ENCODE peak calls at places on chromosome 10, in four cellular contexts. E, I, G and K are unnamed samples.
A peak's percentile ranks its signal among the peaks of the same experiment; 100 is the strongest.

GRCh38 chr10:4354382-4354812 is 471.6 kb upstream of the AKR1E2 start:
- DNase-seq in E (peak; percentile 76), I (no peak), G (no peak), K (no peak)

GRCh38 chr10:3533296-3533695 is 251.7 kb downstream of the KLF6 start:
- DNase-seq in I (no peak), G (no peak), E (no peak), K (no peak)

GRCh38 chr10:43046288-43046991 is 30.4 kb upstream of the RET start:
- DNase-seq in I (no peak), E (no peak), G (no peak), K (no peak)

GRCh38 chr10:77478248-77478963 is 159.2 kb downstream of the KCNMA1 start:
- DNase-seq in E (peak; percentile 95), I (peak; percentile 17), G (no peak), K (no peak)

GRCh38 chr10:33477291-33478088 is 143.0 kb upstream of the NRP1 start:
- DNase-seq in I (no peak), G (no peak), E (no peak), K (no peak)

GRCh38 chr10:33010132-33011037 is 52.4 kb upstream of the ITGB1 start:
- DNase-seq in E (peak; percentile 95), G (no peak), I (peak; percentile 98), K (no peak)

GRCh38 chr10:74238031-74238431 is 87.0 kb downstream of the ADK start:
- DNase-seq in E (peak; percentile 91), I (no peak), G (no peak), K (no peak)

GRCh38 chr10:126110434-126110833 is 214.1 kb downstream of the FANK1 start:
- DNase-seq in G (no peak), I (peak; percentile 42), E (peak; percentile 61), K (no peak)

GRCh38 chr10:128574616-128575210 is 448.5 kb upstream of the MKI67 start:
- DNase-seq in G (no peak), I (no peak), E (no peak), K (no peak)

GRCh38 chr10:48335788-48336187 is 29.3 kb downstream of the MAPK8 start:
- DNase-seq in I (no peak), E (no peak), G (no peak), K (no peak)

GRCh38 chr10:43121444-43121843 is 16.8 kb upstream of the CSGALNACT2 start:
- DNase-seq in I (peak; percentile 2), E (no peak), G (no peak), K (no peak)

GRCh38 chr10:132412316-132413192 is 15.6 kb downstream of the PWWP2B start:
- DNase-seq in I (no peak), E (no peak), G (peak; percentile 87), K (no peak)

GRCh38 chr10:96259884-96260511 is 11.4 kb downstream of the BLNK start:
- DNase-seq in G (no peak), I (peak; percentile 4), E (no peak), K (no peak)

GRCh38 chr10:109924947-109925620 is 1.8 kb upstream of the XPNPEP1 start:
- DNase-seq in G (no peak), I (no peak), E (no peak), K (no peak)

GRCh38 chr10:32419615-32420014 is 26.3 kb upstream of the CCDC7 start:
- DNase-seq in I (no peak), G (no peak), E (no peak), K (no peak)

DNA sequence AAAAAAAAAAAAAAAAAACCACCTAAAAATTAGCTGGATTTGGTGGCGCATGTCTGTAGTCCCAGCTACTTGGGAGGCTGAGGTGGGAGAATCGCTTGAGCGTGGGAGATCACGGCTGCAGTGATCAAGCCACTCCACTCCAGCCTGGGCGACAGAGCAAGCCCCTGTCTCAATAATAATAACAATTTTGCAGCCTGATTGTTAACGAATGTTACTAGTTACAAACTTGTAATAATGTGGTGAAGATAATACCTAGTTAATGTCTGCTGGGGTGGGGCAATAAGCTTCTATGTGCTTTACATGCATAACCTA is 1.2 kb upstream of the ATAD1 start:
- DNase-seq in I (no peak), G (no peak), E (no peak), K (no peak)
- H3K27ac ChIP-seq in I (no peak overlapping the region), G (no peak overlapping the region), E (no peak overlapping the region), K (no peak overlapping the region)

DNA sequence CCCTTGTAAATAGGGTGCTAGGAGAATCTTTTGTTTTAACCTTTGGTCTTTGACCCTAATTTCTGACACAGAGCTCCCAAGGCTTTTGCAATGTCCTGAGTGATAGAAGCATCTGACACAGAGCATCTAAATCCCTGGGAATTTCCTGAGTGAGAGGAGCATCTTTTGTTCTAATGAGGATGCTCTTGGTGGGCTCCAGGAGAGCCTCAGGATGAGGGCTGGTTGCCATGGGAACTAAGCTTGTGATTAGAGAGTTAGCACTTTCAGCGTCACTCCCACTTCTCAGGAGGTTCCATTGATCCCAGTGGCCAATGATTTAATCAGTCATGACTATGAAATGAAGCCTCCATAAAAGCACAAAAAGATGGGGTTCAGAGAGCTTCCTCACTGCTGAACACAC is 264.8 kb downstream of the KIF20B start:
- DNase-seq in E (no peak), I (no peak), G (no peak), K (no peak)
- H3K27ac ChIP-seq in E (no peak overlapping the region), I (no peak overlapping the region), G (no peak overlapping the region), K (no peak overlapping the region)

DNA sequence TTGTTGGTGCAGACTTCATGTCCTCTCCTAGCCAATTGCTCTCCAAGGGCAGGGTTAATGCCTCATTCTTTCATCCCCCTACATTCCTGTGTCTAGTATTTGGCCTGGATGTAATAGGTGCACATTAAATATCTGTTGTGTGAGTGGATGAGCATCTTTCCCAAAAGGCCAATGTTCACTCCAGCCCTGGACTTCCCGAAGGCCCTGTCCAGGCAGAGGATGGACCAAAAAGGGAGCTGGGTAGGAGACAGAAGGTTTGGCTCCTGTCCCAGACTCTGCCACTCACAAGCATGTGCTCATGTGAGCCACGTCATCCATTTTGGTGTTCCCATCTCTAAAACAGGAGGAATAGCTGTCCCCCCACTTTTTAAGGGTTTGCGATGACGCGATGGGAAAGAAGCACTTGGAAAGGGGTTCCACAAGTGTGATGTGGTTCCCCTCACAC is 47.4 kb downstream of the RGS10 start:
- DNase-seq in I (no peak), E (no peak), G (no peak), K (no peak)
- H3K27ac ChIP-seq in I (no peak overlapping the region), E (peak overlapping the region; percentile 1), G (no peak overlapping the region), K (no peak overlapping the region)

DNA sequence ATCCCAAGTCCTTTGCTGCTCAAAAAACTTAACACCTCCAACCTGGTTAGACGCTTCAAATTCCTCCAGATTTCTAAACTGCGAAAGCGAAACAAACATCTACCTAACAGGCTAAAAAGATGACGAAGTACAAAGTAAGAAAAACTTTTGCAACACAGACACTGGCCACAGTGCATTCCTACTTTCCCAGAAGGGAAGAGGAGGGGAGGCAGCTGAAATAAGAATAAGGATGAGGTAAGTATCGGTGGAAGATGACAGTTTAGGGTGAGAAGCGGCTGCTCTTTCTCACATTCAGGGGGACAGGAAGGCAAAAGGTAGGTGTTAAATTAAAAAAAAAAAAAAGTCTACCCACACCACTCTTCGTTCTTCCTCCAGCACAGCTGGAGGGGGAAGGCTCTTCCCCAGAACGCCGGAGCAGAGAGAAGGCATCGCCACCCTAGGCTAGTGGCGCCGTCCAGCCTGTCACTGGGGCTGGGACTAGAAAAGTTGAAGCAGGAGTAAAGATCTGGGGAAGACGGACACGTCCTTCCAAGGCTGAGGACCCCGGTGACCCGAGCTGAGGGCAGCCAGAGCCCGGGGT is 909 bp downstream of the DNAJC1 start:
- DNase-seq in E (peak; percentile 69), G (no peak), I (peak; percentile 39), K (no peak)
- H3K27ac ChIP-seq in E (peak overlapping the region; percentile 92), G (peak overlapping the region; percentile 99), I (peak overlapping the region; percentile 54), K (peak overlapping the region; percentile 77)

GRCh38 chr10:79449181-79450146 is 4.0 kb upstream of the ZCCHC24 start:
- DNase-seq in I (peak; percentile 44), E (no peak), G (no peak), K (no peak)

GRCh38 chr10:79446451-79447020 is 1.1 kb upstream of the ZCCHC24 start:
- DNase-seq in I (peak; percentile 95), G (peak; percentile 91), E (no peak), K (no peak)

GRCh38 chr10:79448732-79449049 is 3.3 kb upstream of the ZCCHC24 start:
- DNase-seq in G (no peak), I (no peak), E (no peak), K (no peak)

GRCh38 chr10:79445708-79446450 is 455 bp upstream of the ZCCHC24 start:
- DNase-seq in E (peak; percentile 99), G (peak; percentile 98), I (peak; percentile 99), K (peak; percentile 95)

GRCh38 chr10:79447911-79448731 is 2.7 kb upstream of the ZCCHC24 start:
- DNase-seq in E (no peak), G (no peak), I (no peak), K (no peak)
- H3K27ac ChIP-seq in E (no peak overlapping the region), G (no peak overlapping the region), I (no peak overlapping the region), K (no peak overlapping the region)

GRCh38 chr10:6803429-6803783 is 223.3 kb upstream of the PRKCQ start:
- DNase-seq in E (no peak), G (no peak), I (no peak), K (no peak)

DNA sequence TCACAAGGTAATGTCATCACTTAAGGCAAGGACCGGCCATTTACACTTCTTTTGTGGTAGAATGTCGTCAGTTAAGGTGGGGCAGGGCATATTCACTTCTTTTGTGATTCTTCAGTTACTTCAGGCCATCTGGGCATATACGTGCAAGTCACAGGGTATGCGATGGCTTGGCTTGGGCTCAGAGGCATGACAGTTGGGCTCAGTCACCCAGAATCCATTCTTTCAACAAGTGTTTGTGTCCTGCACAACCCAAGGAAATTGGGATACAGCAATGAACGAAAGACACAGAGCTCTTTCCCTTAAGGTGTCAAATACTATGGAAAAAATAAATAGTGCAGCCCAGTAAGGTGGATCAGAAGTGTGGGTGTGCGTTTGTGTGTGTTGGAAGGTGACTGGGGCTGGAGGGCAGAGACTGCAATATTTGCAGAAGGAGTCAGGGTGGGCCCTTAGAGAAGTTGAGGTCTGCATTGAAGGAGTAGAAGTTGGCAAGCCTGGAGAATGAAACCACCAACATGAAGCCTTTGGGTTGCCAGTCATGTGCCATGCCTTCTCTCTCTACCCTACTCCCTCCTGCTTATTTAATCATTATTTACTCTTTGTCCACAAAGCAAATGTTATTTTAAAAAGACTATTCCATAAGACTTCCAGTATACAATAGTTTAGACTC is 222.8 kb upstream of the PRKCQ start:
- DNase-seq in G (no peak), I (no peak), E (no peak), K (no peak)
- H3K27ac ChIP-seq in G (no peak overlapping the region), I (no peak overlapping the region), E (no peak overlapping the region), K (no peak overlapping the region)

GRCh38 chr10:70175516-70175915 is 5.2 kb upstream of the SAR1A start:
- DNase-seq in G (no peak), E (no peak), I (no peak), K (no peak)
- H3K27ac ChIP-seq in G (no peak overlapping the region), E (no peak overlapping the region), I (no peak overlapping the region), K (no peak overlapping the region)